ENCODE peak calls at places on chromosomes 11 and 22, in six cellular contexts. One of them, this sample, is unnamed.
A peak's percentile ranks its signal among the peaks of the same experiment; 100 is the strongest.

GRCh38 chr11:118998388-118998717 is 415 bp downstream of the CENATAC start:
- DNase-seq in SK-N-SH: no peak
- DNase-seq in GM20000: no peak
- DNase-seq in H9: peak; percentile 55
- DNase-seq in dorsolateral prefrontal cortex: no peak
- DNase-seq in foreskin fibroblast: no peak
- DNase-seq in this sample: no peak

GRCh38 chr11:3135491-3136440 is 29.3 kb downstream of the OSBPL5 start:
- DNase-seq in dorsolateral prefrontal cortex: no peak
- DNase-seq in GM20000: no peak
- DNase-seq in SK-N-SH: no peak
- DNase-seq in foreskin fibroblast: no peak
- DNase-seq in H9: peak; percentile 69
- DNase-seq in this sample: no peak

GRCh38 chr11:14310696-14311095 is 48.3 kb downstream of the RRAS2 start:
- DNase-seq in SK-N-SH: no peak
- DNase-seq in H9: no peak
- DNase-seq in GM20000: no peak
- DNase-seq in dorsolateral prefrontal cortex: no peak
- DNase-seq in foreskin fibroblast: peak; percentile 81
- DNase-seq in this sample: no peak

GRCh38 chr11:11608783-11609232 is 13.0 kb downstream of the GALNT18 start:
- DNase-seq in H9: no peak
- DNase-seq in foreskin fibroblast: peak; percentile 71
- DNase-seq in dorsolateral prefrontal cortex: no peak
- DNase-seq in SK-N-SH: peak; percentile 28
- DNase-seq in GM20000: no peak
- DNase-seq in this sample: no peak

GRCh38 chr11:75558939-75559843 is 2.9 kb upstream of the SERPINH1 start:
- DNase-seq in foreskin fibroblast: peak; percentile 88
- DNase-seq in dorsolateral prefrontal cortex: no peak
- DNase-seq in H9: no peak
- DNase-seq in SK-N-SH: no peak
- DNase-seq in GM20000: no peak
- DNase-seq in this sample: no peak

GRCh38 chr11:120331301-120331966 is 4.8 kb upstream of the ARHGEF12 start:
- DNase-seq in GM20000: no peak
- DNase-seq in H9: no peak
- DNase-seq in foreskin fibroblast: peak; percentile 93
- DNase-seq in SK-N-SH: no peak
- DNase-seq in dorsolateral prefrontal cortex: no peak
- DNase-seq in this sample: no peak

GRCh38 chr11:19828382-19829108 is 115.9 kb downstream of the NAV2 start:
- DNase-seq in foreskin fibroblast: no peak
- DNase-seq in SK-N-SH: no peak
- DNase-seq in H9: no peak
- DNase-seq in GM20000: no peak
- DNase-seq in dorsolateral prefrontal cortex: no peak
- DNase-seq in this sample: no peak

GRCh38 chr11:61783717-61784505 is 8.5 kb downstream of the TMEM258 start:
- DNase-seq in H9: peak; percentile 29
- DNase-seq in GM20000: no peak
- DNase-seq in SK-N-SH: no peak
- DNase-seq in foreskin fibroblast: peak; percentile 33
- DNase-seq in dorsolateral prefrontal cortex: no peak
- DNase-seq in this sample: no peak

GRCh38 chr11:63961608-63962412 is 12.6 kb upstream of the COX8A start:
- DNase-seq in foreskin fibroblast: peak; percentile 77
- DNase-seq in dorsolateral prefrontal cortex: no peak
- DNase-seq in H9: peak; percentile 48
- DNase-seq in GM20000: no peak
- DNase-seq in SK-N-SH: peak; percentile 83
- DNase-seq in this sample: no peak

GRCh38 chr11:1074244-1075221 is at the start of gene MUC2:
- DNase-seq in dorsolateral prefrontal cortex: no peak
- DNase-seq in foreskin fibroblast: no peak
- DNase-seq in GM20000: no peak
- DNase-seq in SK-N-SH: no peak
- DNase-seq in H9: no peak
- DNase-seq in this sample: no peak

GRCh38 chr11:86459682-86460460 is 85.2 kb downstream of the CCDC81 start:
- DNase-seq in foreskin fibroblast: peak; percentile 93
- DNase-seq in GM20000: no peak
- DNase-seq in SK-N-SH: peak; percentile 14
- DNase-seq in H9: peak; percentile 45
- DNase-seq in dorsolateral prefrontal cortex: peak; percentile 36
- DNase-seq in this sample: peak; percentile 55

GRCh38 chr22:28773461-28773867 is 969 bp downstream of the CCDC117 start:
- DNase-seq in foreskin fibroblast: no peak
- DNase-seq in SK-N-SH: no peak
- DNase-seq in H9: no peak
- DNase-seq in GM20000: peak; percentile 75
- DNase-seq in dorsolateral prefrontal cortex: no peak
- DNase-seq in this sample: no peak

GRCh38 chr22:40076702-40077645 is 82.2 kb downstream of the FAM83F start:
- DNase-seq in foreskin fibroblast: peak; percentile 49
- DNase-seq in GM20000: no peak
- DNase-seq in SK-N-SH: no peak
- DNase-seq in dorsolateral prefrontal cortex: no peak
- DNase-seq in H9: no peak
- DNase-seq in this sample: no peak

GRCh38 chr11:19711911-19712280 is 741 bp upstream of the NAV2 start:
- DNase-seq in dorsolateral prefrontal cortex: no peak
- DNase-seq in GM20000: peak; percentile 15
- DNase-seq in H9: peak; percentile 56
- DNase-seq in foreskin fibroblast: no peak
- DNase-seq in SK-N-SH: no peak
- DNase-seq in this sample: no peak

GRCh38 chr11:1563697-1564534 is 8.2 kb downstream of the DUSP8 start:
- DNase-seq in H9: no peak
- DNase-seq in GM20000: no peak
- DNase-seq in dorsolateral prefrontal cortex: no peak
- DNase-seq in foreskin fibroblast: no peak
- DNase-seq in SK-N-SH: no peak
- DNase-seq in this sample: no peak

GRCh38 chr11:17781626-17782025 is 47.0 kb downstream of the KCNC1 start:
- DNase-seq in H9: no peak
- DNase-seq in GM20000: no peak
- DNase-seq in dorsolateral prefrontal cortex: no peak
- DNase-seq in foreskin fibroblast: no peak
- DNase-seq in SK-N-SH: no peak
- DNase-seq in this sample: no peak

GRCh38 chr22:42356547-42356946 is 75.7 kb downstream of the NFAM1 start:
- DNase-seq in H9: no peak
- DNase-seq in SK-N-SH: no peak
- DNase-seq in foreskin fibroblast: no peak
- DNase-seq in dorsolateral prefrontal cortex: no peak
- DNase-seq in GM20000: no peak
- DNase-seq in this sample: no peak

GRCh38 chr11:70158201-70158600 is 44.9 kb upstream of the FADD start:
- DNase-seq in GM20000: no peak
- DNase-seq in foreskin fibroblast: peak; percentile 18
- DNase-seq in dorsolateral prefrontal cortex: no peak
- DNase-seq in H9: peak; percentile 85
- DNase-seq in SK-N-SH: peak; percentile 58
- DNase-seq in this sample: no peak

GRCh38 chr22:22619765-22620414 is 24.5 kb upstream of the GGTLC2 start:
- DNase-seq in dorsolateral prefrontal cortex: no peak
- DNase-seq in H9: no peak
- DNase-seq in foreskin fibroblast: no peak
- DNase-seq in SK-N-SH: no peak
- DNase-seq in GM20000: no peak
- DNase-seq in this sample: no peak

GRCh38 chr22:42994917-42995562 is 19.9 kb downstream of the PACSIN2 start:
- DNase-seq in dorsolateral prefrontal cortex: no peak
- DNase-seq in foreskin fibroblast: peak; percentile 95
- DNase-seq in H9: no peak
- DNase-seq in SK-N-SH: no peak
- DNase-seq in GM20000: peak; percentile 33
- DNase-seq in this sample: no peak

GRCh38 chr11:85672111-85672875 is 7.4 kb upstream of the CREBZF start:
- DNase-seq in GM20000: no peak
- DNase-seq in foreskin fibroblast: no peak
- DNase-seq in H9: no peak
- DNase-seq in dorsolateral prefrontal cortex: no peak
- DNase-seq in SK-N-SH: no peak
- DNase-seq in this sample: no peak

GRCh38 chr11:1776331-1776851 is 12.7 kb upstream of the CTSD start:
- DNase-seq in GM20000: no peak
- DNase-seq in foreskin fibroblast: no peak
- DNase-seq in SK-N-SH: no peak
- DNase-seq in H9: no peak
- DNase-seq in dorsolateral prefrontal cortex: no peak
- DNase-seq in this sample: no peak

GRCh38 chr11:18203723-18204122 is 31.1 kb downstream of the MRGPRX4 start:
- DNase-seq in H9: peak; percentile 80
- DNase-seq in GM20000: peak; percentile 71
- DNase-seq in SK-N-SH: peak; percentile 69
- DNase-seq in dorsolateral prefrontal cortex: no peak
- DNase-seq in foreskin fibroblast: peak; percentile 31
- DNase-seq in this sample: no peak

GRCh38 chr22:25366408-25366807 is 147.0 kb downstream of the CRYBB2 start:
- DNase-seq in H9: no peak
- DNase-seq in GM20000: no peak
- DNase-seq in dorsolateral prefrontal cortex: no peak
- DNase-seq in SK-N-SH: no peak
- DNase-seq in foreskin fibroblast: peak; percentile 23
- DNase-seq in this sample: no peak

GRCh38 chr22:27792452-27793165 is 8.9 kb downstream of the MN1 start:
- DNase-seq in SK-N-SH: no peak
- DNase-seq in H9: no peak
- DNase-seq in GM20000: no peak
- DNase-seq in dorsolateral prefrontal cortex: no peak
- DNase-seq in foreskin fibroblast: no peak
- DNase-seq in this sample: no peak

GRCh38 chr22:23072035-23072910 is 2.0 kb downstream of the GNAZ start:
- DNase-seq in GM20000: no peak
- DNase-seq in H9: no peak
- DNase-seq in SK-N-SH: no peak
- DNase-seq in dorsolateral prefrontal cortex: no peak
- DNase-seq in foreskin fibroblast: peak; percentile 74
- DNase-seq in this sample: no peak

GRCh38 chr11:86670179-86670578 is 2.2 kb downstream of the ME3 start:
- DNase-seq in SK-N-SH: no peak
- DNase-seq in H9: no peak
- DNase-seq in GM20000: no peak
- DNase-seq in foreskin fibroblast: peak; percentile 70
- DNase-seq in dorsolateral prefrontal cortex: no peak
- DNase-seq in this sample: no peak

GRCh38 chr11:58395581-58395980 is 11.1 kb downstream of the OR5B3 start:
- DNase-seq in dorsolateral prefrontal cortex: no peak
- DNase-seq in SK-N-SH: no peak
- DNase-seq in H9: no peak
- DNase-seq in foreskin fibroblast: no peak
- DNase-seq in GM20000: no peak
- DNase-seq in this sample: no peak

GRCh38 chr22:29670615-29671014 is 49.2 kb upstream of the CABP7 start:
- DNase-seq in GM20000: no peak
- DNase-seq in foreskin fibroblast: no peak
- DNase-seq in H9: no peak
- DNase-seq in SK-N-SH: no peak
- DNase-seq in dorsolateral prefrontal cortex: no peak
- DNase-seq in this sample: no peak

GRCh38 chr22:37561209-37562048 is 1.1 kb downstream of the CDC42EP1 start:
- DNase-seq in foreskin fibroblast: peak; percentile 97
- DNase-seq in H9: peak; percentile 89
- DNase-seq in dorsolateral prefrontal cortex: peak; percentile 94
- DNase-seq in SK-N-SH: peak; percentile 94
- DNase-seq in GM20000: peak; percentile 91
- DNase-seq in this sample: peak; percentile 100
- TF ChIP-seq CTCF in foreskin fibroblast: peak; percentile 84
- TF ChIP-seq CTCF in H9: peak; percentile 91
- TF ChIP-seq CTCF in dorsolateral prefrontal cortex: peak; percentile 85
- TF ChIP-seq CTCF in SK-N-SH: peak; percentile 89
- TF ChIP-seq CTCF in GM20000: peak; percentile 47
- TF ChIP-seq CTCF in this sample: no peak

DNA sequence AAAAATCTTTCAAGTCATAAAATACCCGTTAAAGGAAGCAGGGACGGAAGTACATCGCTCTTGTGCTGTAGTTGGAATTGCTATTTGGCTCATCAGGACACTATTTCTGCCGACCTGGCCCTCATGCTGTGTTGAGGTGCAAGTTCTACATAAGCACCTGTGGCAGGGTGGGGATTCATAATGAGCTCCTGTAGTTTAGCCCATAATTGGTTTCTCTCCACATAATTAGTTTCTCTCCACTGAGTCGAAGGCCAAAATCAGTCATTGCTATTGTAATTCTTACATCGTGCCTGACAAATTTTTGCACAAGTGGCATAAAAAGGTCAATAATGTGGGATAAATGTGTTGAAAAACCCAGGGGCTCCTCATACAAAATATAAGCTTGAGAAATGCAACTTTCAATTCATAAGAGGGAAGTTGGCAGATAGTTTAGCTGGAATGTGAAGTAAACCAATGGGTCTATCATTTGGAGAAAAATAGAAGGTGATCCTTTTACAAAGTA is 14.9 kb upstream of the ISX start:
- DNase-seq in dorsolateral prefrontal cortex: no peak
- DNase-seq in H9: peak; percentile 8
- DNase-seq in GM20000: no peak
- DNase-seq in SK-N-SH: no peak
- DNase-seq in foreskin fibroblast: no peak
- DNase-seq in this sample: no peak
- TF ChIP-seq CTCF in dorsolateral prefrontal cortex: no peak
- TF ChIP-seq CTCF in H9: no peak
- TF ChIP-seq CTCF in GM20000: no peak
- TF ChIP-seq CTCF in SK-N-SH: no peak
- TF ChIP-seq CTCF in foreskin fibroblast: no peak
- TF ChIP-seq CTCF in this sample: no peak

GRCh38 chr11:78587446-78587845 is 12.8 kb upstream of the NARS2 start:
- DNase-seq in GM20000: no peak
- DNase-seq in SK-N-SH: no peak
- DNase-seq in foreskin fibroblast: no peak
- DNase-seq in dorsolateral prefrontal cortex: no peak
- DNase-seq in H9: no peak
- DNase-seq in this sample: no peak
- TF ChIP-seq CTCF in GM20000: no peak
- TF ChIP-seq CTCF in SK-N-SH: no peak
- TF ChIP-seq CTCF in foreskin fibroblast: no peak
- TF ChIP-seq CTCF in dorsolateral prefrontal cortex: no peak
- TF ChIP-seq CTCF in H9: no peak
- TF ChIP-seq CTCF in this sample: no peak

GRCh38 chr11:133934599-133935550 is 21.9 kb downstream of the IGSF9B start:
- DNase-seq in GM20000: no peak
- DNase-seq in H9: no peak
- DNase-seq in foreskin fibroblast: peak; percentile 16
- DNase-seq in dorsolateral prefrontal cortex: peak; percentile 85
- DNase-seq in SK-N-SH: peak; percentile 87
- DNase-seq in this sample: no peak

GRCh38 chr11:133936551-133936950 is 20.2 kb downstream of the IGSF9B start:
- DNase-seq in SK-N-SH: no peak
- DNase-seq in dorsolateral prefrontal cortex: no peak
- DNase-seq in GM20000: no peak
- DNase-seq in foreskin fibroblast: no peak
- DNase-seq in H9: no peak
- DNase-seq in this sample: no peak

GRCh38 chr11:133936136-133936535 is 20.6 kb downstream of the IGSF9B start:
- DNase-seq in dorsolateral prefrontal cortex: no peak
- DNase-seq in SK-N-SH: peak; percentile 93
- DNase-seq in GM20000: no peak
- DNase-seq in foreskin fibroblast: no peak
- DNase-seq in H9: no peak
- DNase-seq in this sample: no peak

GRCh38 chr11:133934096-133934495 is 22.7 kb downstream of the IGSF9B start:
- DNase-seq in SK-N-SH: no peak
- DNase-seq in foreskin fibroblast: no peak
- DNase-seq in GM20000: no peak
- DNase-seq in dorsolateral prefrontal cortex: no peak
- DNase-seq in H9: no peak
- DNase-seq in this sample: no peak

GRCh38 chr11:133935551-133935910 is 21.2 kb downstream of the IGSF9B start:
- DNase-seq in GM20000: no peak
- DNase-seq in SK-N-SH: no peak
- DNase-seq in H9: no peak
- DNase-seq in dorsolateral prefrontal cortex: no peak
- DNase-seq in foreskin fibroblast: no peak
- DNase-seq in this sample: no peak
- TF ChIP-seq CTCF in GM20000: no peak
- TF ChIP-seq CTCF in SK-N-SH: no peak
- TF ChIP-seq CTCF in H9: no peak
- TF ChIP-seq CTCF in dorsolateral prefrontal cortex: no peak
- TF ChIP-seq CTCF in foreskin fibroblast: no peak
- TF ChIP-seq CTCF in this sample: no peak